ENCODE peak calls at places on chromosomes 13 and 19, in seven cellular contexts. Z is neuronal stem cell, V is H1, U is mesendoderm, J is mesenchymal stem cell, X is trophoblast cell, P is IMR-90. R is an unnamed sample.

GRCh38 chr13:73767191-73767741 is 366.9 kb downstream of the KLF12 start:
- DNase-seq in V (no peak), X (no peak), Z (peak), U (peak), J (peak), P (peak), R (peak)

GRCh38 chr13:78660130-78660857 is 1.3 kb upstream of the OBI1 start:
- DNase-seq in U (peak), X (peak), V (no peak), Z (no peak), J (no peak), P (no peak), R (peak)

GRCh38 chr13:87889241-87889640 is 218.1 kb downstream of the SLITRK5 start:
- DNase-seq in X (no peak), U (no peak), Z (no peak), P (no peak), J (no peak), V (no peak), R (no peak)

GRCh38 chr19:6891761-6892385 is 4.5 kb downstream of the ADGRE1 start:
- DNase-seq in P (no peak), X (no peak), U (no peak), J (no peak), Z (no peak), V (no peak), R (no peak)

GRCh38 chr19:12792853-12793289 is 1.6 kb downstream of the JUNB start:
- DNase-seq in V (no peak), X (no peak), J (no peak), P (no peak), Z (no peak), U (no peak), R (no peak)

GRCh38 chr13:97224544-97225324 is 2.6 kb downstream of the MBNL2 start:
- DNase-seq in X (peak), U (peak), Z (no peak), J (peak), V (no peak), P (peak), R (no peak)

GRCh38 chr13:114124921-114125320 is 7.5 kb downstream of the RASA3 start:
- DNase-seq in U (no peak), V (no peak), Z (no peak), J (peak), X (no peak), P (peak), R (no peak)

GRCh38 chr19:11894851-11895250 is 7.3 kb downstream of the ZNF69 start:
- DNase-seq in U (no peak), V (no peak), J (no peak), P (no peak), X (peak), Z (no peak), R (no peak)

GRCh38 chr19:17739121-17739875 is 12.0 kb upstream of the FCHO1 start:
- DNase-seq in X (no peak), U (no peak), Z (no peak), J (no peak), P (no peak), V (no peak), R (no peak)

GRCh38 chr13:33052446-33052845 is 36.2 kb downstream of the KL start:
- DNase-seq in U (no peak), P (peak), V (no peak), Z (no peak), X (peak), J (no peak), R (no peak)

GRCh38 chr19:6061420-6062130 is 48.7 kb downstream of the RFX2 start:
- DNase-seq in V (no peak), P (no peak), X (no peak), J (no peak), U (no peak), Z (no peak), R (no peak)

GRCh38 chr19:17996826-17997316 is 11.1 kb upstream of the ARRDC2 start:
- DNase-seq in V (no peak), Z (peak), U (peak), P (peak), X (peak), J (peak), R (peak)

GRCh38 chr13:32272021-32272695 is 43.0 kb downstream of the ZAR1L start:
- DNase-seq in J (no peak), V (no peak), P (no peak), Z (no peak), U (no peak), X (peak), R (no peak)

GRCh38 chr13:73107459-73107858 is 48.7 kb downstream of the KLF5 start:
- DNase-seq in P (no peak), J (no peak), Z (no peak), U (peak), X (no peak), V (no peak), R (no peak)

GRCh38 chr19:13622727-13623126 is 116.4 kb upstream of the CACNA1A start:
- DNase-seq in X (no peak), U (peak), V (no peak), P (no peak), Z (no peak), J (no peak), R (no peak)

GRCh38 chr19:8462601-8463000 is 17.8 kb downstream of the HNRNPM start:
- DNase-seq in Z (no peak), U (no peak), J (no peak), V (no peak), X (no peak), P (no peak), R (no peak)

GRCh38 chr19:14554382-14554812 is 17.5 kb downstream of the NDUFB7 start:
- DNase-seq in Z (no peak), J (no peak), U (peak), P (no peak), X (peak), V (no peak), R (peak)

GRCh38 chr19:18798384-18799352 is 7.6 kb upstream of the COMP start:
- DNase-seq in P (no peak), X (no peak), Z (no peak), V (no peak), U (peak), J (no peak), R (peak)

GRCh38 chr19:45271709-45272108 is 20.6 kb downstream of the MARK4 start:
- DNase-seq in J (no peak), V (no peak), U (no peak), Z (no peak), X (no peak), P (no peak), R (no peak)

GRCh38 chr13:33487575-33488243 is 202.2 kb upstream of the STARD13 start:
- DNase-seq in V (no peak), P (peak), J (peak), U (peak), Z (no peak), X (peak), R (peak)

GRCh38 chr19:903266-903797 is 9.7 kb downstream of the R3HDM4 start:
- DNase-seq in V (no peak), U (no peak), J (no peak), Z (no peak), X (no peak), P (peak), R (no peak)

GRCh38 chr13:65095697-65096096 is 2134.4 kb downstream of the PCDH9 start:
- DNase-seq in Z (no peak), U (no peak), X (no peak), J (no peak), P (no peak), V (no peak), R (no peak)

GRCh38 chr13:75010941-75011340 is 471.0 kb downstream of the TBC1D4 start:
- DNase-seq in X (no peak), U (no peak), Z (no peak), P (no peak), J (no peak), V (no peak), R (no peak)

GRCh38 chr19:1355258-1355973 is 28.3 kb upstream of the NDUFS7 start:
- DNase-seq in Z (no peak), X (no peak), P (no peak), U (peak), V (no peak), J (no peak), R (no peak)

GRCh38 chr19:13026478-13026999 is 31.3 kb downstream of the NFIX start:
- DNase-seq in P (peak), V (no peak), Z (no peak), J (peak), U (no peak), X (no peak), R (no peak)

GRCh38 chr19:43562211-43562697 is 13.1 kb downstream of the XRCC1 start:
- DNase-seq in J (no peak), V (no peak), U (no peak), X (no peak), P (no peak), Z (no peak), R (no peak)

GRCh38 chr19:27746691-27747380 is 1466.1 kb downstream of the UQCRFS1 start:
- DNase-seq in J (no peak), Z (no peak), P (peak), U (peak), V (peak), X (peak), R (peak)

GRCh38 chr13:76792680-76793334 is 93.4 kb downstream of the KCTD12 start:
- DNase-seq in P (peak), U (no peak), Z (no peak), J (peak), V (no peak), X (peak), R (no peak)

GRCh38 chr13:30654430-30654829 is 36.7 kb downstream of the USPL1 start:
- DNase-seq in U (no peak), V (no peak), Z (no peak), X (no peak), J (no peak), P (no peak), R (no peak)

GRCh38 chr13:21996049-21996448 is 325.2 kb downstream of the FGF9 start:
- DNase-seq in X (no peak), U (no peak), Z (no peak), V (no peak), P (no peak), J (no peak), R (no peak)

GRCh38 chr19:35903550-35904179 is 1.3 kb downstream of the HCST start:
- DNase-seq in Z (no peak), J (peak), X (peak), V (peak), P (peak), U (peak), R (peak)

GRCh38 chr13:25948910-25949309 is 102.9 kb downstream of the SHISA2 start:
- DNase-seq in J (no peak), Z (no peak), U (no peak), V (no peak), P (no peak), X (no peak), R (no peak)

GRCh38 chr13:25939961-25940687 is 111.7 kb downstream of the SHISA2 start:
- DNase-seq in U (no peak), J (no peak), Z (no peak), V (no peak), P (no peak), X (no peak), R (no peak)

GRCh38 chr13:25943666-25944065 is 108.2 kb downstream of the SHISA2 start:
- DNase-seq in Z (no peak), J (peak), P (no peak), U (no peak), V (no peak), X (peak), R (no peak)

GRCh38 chr13:25943081-25943480 is 108.7 kb downstream of the SHISA2 start:
- DNase-seq in V (no peak), J (no peak), U (no peak), Z (no peak), X (no peak), P (no peak), R (no peak)

GRCh38 chr13:25945596-25945995 is 106.2 kb downstream of the SHISA2 start:
- DNase-seq in P (no peak), J (no peak), V (no peak), U (no peak), Z (no peak), X (no peak), R (no peak)
- H3K4me2 ChIP-seq in P (no peak), J (peak), V (no peak), U (no peak), Z (no peak), X (no peak), R (no peak)

DNA sequence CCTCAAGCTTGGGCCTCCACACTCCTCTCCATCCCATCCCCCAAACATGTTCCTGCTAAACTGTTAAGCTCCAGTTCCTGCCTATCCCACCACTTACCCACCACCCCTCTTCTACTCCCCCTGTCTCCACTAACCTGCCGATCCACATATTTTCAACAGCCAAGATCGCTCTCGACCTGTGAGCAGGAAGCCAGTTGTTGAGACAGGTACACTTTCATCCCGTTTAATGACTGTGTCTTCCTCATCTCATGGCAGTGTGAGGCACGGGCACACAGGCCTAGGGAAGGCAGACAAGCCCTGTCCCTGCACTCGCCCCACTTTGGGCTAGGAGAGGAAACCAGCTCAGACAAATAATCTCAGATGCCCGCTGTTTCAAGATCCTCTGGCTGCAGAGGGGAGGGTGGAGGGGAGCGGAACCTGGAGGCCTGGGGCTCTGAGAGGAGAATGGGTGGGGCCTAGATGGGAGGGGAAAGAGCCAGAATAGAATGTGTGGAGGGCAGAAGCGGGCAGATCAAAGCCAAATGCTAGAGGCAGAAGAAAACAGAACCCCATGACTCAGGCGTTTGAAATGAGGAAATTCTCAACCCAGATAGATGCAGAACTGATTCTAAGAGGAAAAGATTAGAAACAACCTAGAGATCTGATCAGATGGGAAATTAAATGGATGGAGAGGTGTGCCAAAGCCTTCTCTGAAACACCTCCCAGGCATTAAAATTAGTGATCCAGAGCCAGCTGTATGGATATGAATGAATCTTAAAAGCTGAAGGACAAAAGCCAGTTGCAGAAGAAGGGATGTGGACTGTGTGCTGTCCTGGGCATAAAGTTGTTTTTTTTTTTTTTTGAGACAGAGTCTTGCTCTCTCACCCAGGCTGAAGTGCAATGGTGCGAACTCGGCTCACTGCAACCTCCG is 16.9 kb upstream of the CYP2S1 start:
- DNase-seq in V (peak), J (peak), P (peak), Z (no peak), U (peak), X (peak), R (peak)
- H3K23ac ChIP-seq in V (no peak), J (peak), P (peak), Z (no peak), U (no peak), X (no peak), R (no peak)

DNA sequence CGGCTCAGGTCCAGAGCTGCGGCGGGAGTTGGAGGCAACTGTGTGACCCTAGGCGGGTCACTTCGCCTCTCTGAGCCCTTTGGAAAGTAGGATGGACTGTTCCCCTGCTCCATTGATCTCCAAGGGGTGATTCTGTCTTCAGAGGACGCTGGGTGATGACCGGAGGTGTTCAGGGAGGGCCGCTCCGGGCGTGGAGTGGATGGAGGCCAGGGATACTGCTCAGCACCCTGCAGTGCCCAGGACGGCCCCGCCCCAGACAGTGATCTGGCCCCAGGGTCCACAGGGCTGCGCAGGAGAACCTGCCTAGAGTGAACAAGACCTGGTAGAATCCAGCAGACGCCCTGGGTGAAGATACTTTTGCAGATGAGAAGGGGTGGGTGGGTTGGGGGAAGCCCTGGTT is 7.0 kb downstream of the NCLN start:
- DNase-seq in X (no peak), P (no peak), J (no peak), U (no peak), Z (no peak), V (no peak), R (no peak)
- H3K4me2 ChIP-seq in X (no peak), P (no peak), J (no peak), U (no peak), Z (no peak), V (no peak), R (no peak)

GRCh38 chr13:100208596-100208995 is 119.7 kb downstream of the PCCA start:
- DNase-seq in V (no peak), X (no peak), J (no peak), Z (no peak), P (peak), U (no peak), R (no peak)
- H3K23ac ChIP-seq in V (no peak), X (no peak), J (no peak), Z (no peak), P (no peak), U (no peak), R (no peak)

GRCh38 chr19:56245062-56245740 is 27.3 kb upstream of the EDDM13 start:
- DNase-seq in V (no peak), J (no peak), Z (no peak), P (peak), X (no peak), U (peak), R (no peak)
- H3K4me2 ChIP-seq in V (no peak), J (no peak), Z (no peak), P (no peak), X (no peak), U (no peak), R (no peak)

R was measured in H9.